ENCODE peak calls at places on chromosomes 6 and 20, in nine cellular contexts. O is brain microvascular endothelial cell, Y is RWPE2, N is left lung, Z is osteocyte, H is bronchial epithelial cell, E is HFFc6, K is GM12865, F is astrocyte. W is an unnamed sample.

GRCh38 chr6:52519618-52520017 is 57.2 kb downstream of the TRAM2 start:
- DNase-seq in Y (no peak), K (no peak), O (no peak), E (no peak), H (peak), F (no peak), Z (no peak), N (no peak), W (no peak)

GRCh38 chr20:32505723-32506473 is 79.2 kb downstream of the NOL4L start:
- DNase-seq in F (no peak), E (no peak), Y (peak), H (no peak), Z (no peak), O (no peak), K (no peak), N (peak), W (no peak)

GRCh38 chr6:169024047-169024660 is 229.5 kb downstream of the THBS2 start:
- DNase-seq in N (no peak), F (no peak), K (no peak), O (no peak), H (no peak), Z (peak), Y (no peak), E (no peak), W (no peak)

GRCh38 chr20:1429143-1429728 is 36.4 kb upstream of the FKBP1A start:
- DNase-seq in E (no peak), N (no peak), F (no peak), H (peak), Y (no peak), Z (no peak), O (no peak), K (no peak), W (no peak)

GRCh38 chr20:2698912-2699311 is 6.3 kb downstream of the EBF4 start:
- DNase-seq in N (no peak), Z (peak), H (no peak), E (no peak), O (no peak), K (no peak), Y (no peak), F (no peak), W (no peak)

GRCh38 chr6:2171728-2172127 is 73.7 kb downstream of the GMDS start:
- DNase-seq in Z (no peak), N (no peak), K (no peak), E (no peak), H (no peak), Y (no peak), O (no peak), F (no peak), W (no peak)

GRCh38 chr20:41619360-41620115 is 1.4 kb upstream of the CHD6 start:
- DNase-seq in H (no peak), N (no peak), K (no peak), Y (no peak), F (peak), Z (no peak), E (peak), O (no peak), W (no peak)

GRCh38 chr6:88238065-88238464 is 71.9 kb upstream of the CNR1 start:
- DNase-seq in H (peak), K (peak), N (no peak), Y (no peak), F (no peak), O (peak), E (no peak), Z (no peak), W (no peak)

GRCh38 chr20:1933465-1933870 is 38.3 kb downstream of the SIRPA start:
- DNase-seq in Z (no peak), K (no peak), Y (no peak), F (peak), N (peak), O (no peak), H (no peak), E (peak), W (no peak)

GRCh38 chr6:111522393-111523020 is 39.5 kb upstream of the REV3L start:
- DNase-seq in Z (no peak), Y (no peak), F (no peak), O (no peak), E (no peak), N (no peak), K (peak), H (no peak), W (no peak)

GRCh38 chr6:20197251-20197650 is 15.0 kb downstream of the MBOAT1 start:
- DNase-seq in Y (no peak), H (no peak), K (no peak), N (no peak), E (no peak), F (peak), Z (no peak), O (no peak), W (no peak)

GRCh38 chr6:43781941-43782704 is 12.1 kb downstream of the VEGFA start:
- DNase-seq in N (no peak), O (no peak), F (no peak), K (no peak), Z (no peak), E (no peak), H (no peak), Y (no peak), W (no peak)

GRCh38 chr20:577167-577791 is 32.8 kb downstream of the TCF15 start:
- DNase-seq in N (no peak), Y (no peak), H (peak), Z (no peak), F (no peak), O (no peak), K (peak), E (no peak), W (no peak)

GRCh38 chr6:4712291-4712690 is 63.9 kb upstream of the CDYL start:
- DNase-seq in O (no peak), E (no peak), Y (no peak), F (no peak), N (no peak), Z (no peak), H (no peak), K (no peak), W (no peak)

GRCh38 chr6:118709859-118710350 is 58.5 kb upstream of the CEP85L start:
- DNase-seq in O (peak), K (peak), N (no peak), F (peak), Y (no peak), Z (no peak), H (peak), E (peak), W (no peak)

GRCh38 chr6:166605752-166606151 is 19.3 kb upstream of the RAMACL start:
- DNase-seq in O (no peak), Y (no peak), K (no peak), H (no peak), N (no peak), E (no peak), Z (peak), F (no peak), W (no peak)

GRCh38 chr6:80234411-80234810 is 127.9 kb downstream of the BCKDHB start:
- DNase-seq in O (no peak), K (no peak), F (no peak), N (no peak), Z (no peak), E (no peak), H (no peak), Y (no peak), W (no peak)

GRCh38 chr6:151385177-151385576 is 6.2 kb downstream of the ZBTB2 start:
- DNase-seq in N (no peak), K (peak), H (no peak), F (no peak), O (no peak), Y (no peak), Z (no peak), E (no peak), W (no peak)

GRCh38 chr6:134744301-134744700 is 205.6 kb downstream of the ALDH8A1 start:
- DNase-seq in Y (no peak), Z (no peak), E (no peak), K (no peak), O (no peak), F (peak), H (no peak), N (no peak), W (no peak)

GRCh38 chr6:134739299-134740090 is 210.4 kb downstream of the ALDH8A1 start:
- DNase-seq in Z (no peak), K (no peak), E (no peak), Y (no peak), N (no peak), H (peak), F (peak), O (no peak), W (no peak)

GRCh38 chr6:134738486-134738885 is 211.4 kb downstream of the ALDH8A1 start:
- DNase-seq in F (no peak), O (no peak), N (no peak), K (no peak), Y (no peak), Z (no peak), E (no peak), H (no peak), W (no peak)

GRCh38 chr6:134740473-134741192 is 209.3 kb downstream of the ALDH8A1 start:
- DNase-seq in F (peak), E (peak), Z (no peak), Y (no peak), O (peak), K (no peak), H (peak), N (no peak), W (no peak)

DNA sequence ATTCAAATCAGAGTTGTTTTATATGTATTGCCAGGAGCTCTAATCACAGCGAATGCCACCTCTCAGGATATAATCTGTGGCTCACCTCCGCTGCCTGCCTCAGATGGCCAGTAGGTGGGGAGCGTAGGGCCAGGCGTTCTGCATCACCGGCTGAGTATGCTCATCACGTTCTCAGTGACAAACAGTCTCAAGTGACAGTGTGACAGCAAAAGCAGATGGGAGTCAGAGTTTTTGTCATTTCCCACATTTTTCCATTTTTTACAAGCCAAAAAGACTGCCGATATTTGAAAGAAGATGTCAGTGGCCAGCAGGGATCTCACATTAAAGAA is 208.7 kb downstream of the ALDH8A1 start:
- DNase-seq in F (no peak), Z (no peak), H (no peak), N (no peak), Y (no peak), K (peak), E (no peak), O (no peak), W (no peak)
- TF ChIP-seq CTCF in F (peak), Z (no peak), H (no peak), N (no peak), Y (no peak), K (peak), E (peak), O (peak), W (peak)

GRCh38 chr20:63502671-63503172 is 3.8 kb upstream of the EEF1A2 start:
- DNase-seq in Z (no peak), E (no peak), Y (peak), N (no peak), O (no peak), F (no peak), K (no peak), H (no peak), W (peak)

GRCh38 chr20:63505723-63506122 is 6.8 kb upstream of the EEF1A2 start:
- DNase-seq in H (no peak), Z (no peak), E (no peak), F (no peak), K (no peak), Y (peak), N (no peak), O (no peak), W (no peak)

GRCh38 chr20:63503524-63503923 is 4.6 kb upstream of the EEF1A2 start:
- DNase-seq in Z (no peak), Y (no peak), F (no peak), H (no peak), K (no peak), O (no peak), N (no peak), E (no peak), W (no peak)

GRCh38 chr20:63505281-63505680 is 6.4 kb upstream of the EEF1A2 start:
- DNase-seq in Z (no peak), E (no peak), O (no peak), Y (no peak), H (no peak), K (no peak), N (no peak), F (no peak), W (no peak)

GRCh38 chr20:63504642-63505041 is 5.8 kb upstream of the EEF1A2 start:
- DNase-seq in E (no peak), Z (no peak), N (no peak), K (no peak), Y (no peak), H (no peak), F (no peak), O (no peak), W (no peak)
- TF ChIP-seq CTCF in E (no peak), Z (no peak), N (no peak), K (no peak), Y (no peak), H (no peak), F (no peak), O (no peak), W (no peak)

GRCh38 chr6:13846841-13847240 is 32.5 kb upstream of the MCUR1 start:
- DNase-seq in F (no peak), O (no peak), K (no peak), N (no peak), H (no peak), E (no peak), Y (no peak), Z (peak), W (no peak)
- TF ChIP-seq CTCF in F (no peak), O (peak), K (no peak), N (no peak), H (no peak), E (no peak), Y (no peak), Z (peak), W (no peak)

GRCh38 chr6:141267420-141267819 is 865.3 kb upstream of the GJE1 start:
- DNase-seq in N (no peak), Y (no peak), Z (peak), O (no peak), K (no peak), E (no peak), F (no peak), H (no peak), W (no peak)
- TF ChIP-seq CTCF in N (no peak), Y (no peak), Z (no peak), O (no peak), K (no peak), E (no peak), F (no peak), H (no peak), W (no peak)

GRCh38 chr20:23301436-23302050 is 49.0 kb upstream of the NXT1 start:
- DNase-seq in K (no peak), H (no peak), F (no peak), Z (no peak), N (no peak), O (no peak), E (no peak), Y (peak), W (no peak)
- TF ChIP-seq CTCF in K (no peak), H (no peak), F (no peak), Z (no peak), N (no peak), O (no peak), E (no peak), Y (no peak), W (no peak)

DNA sequence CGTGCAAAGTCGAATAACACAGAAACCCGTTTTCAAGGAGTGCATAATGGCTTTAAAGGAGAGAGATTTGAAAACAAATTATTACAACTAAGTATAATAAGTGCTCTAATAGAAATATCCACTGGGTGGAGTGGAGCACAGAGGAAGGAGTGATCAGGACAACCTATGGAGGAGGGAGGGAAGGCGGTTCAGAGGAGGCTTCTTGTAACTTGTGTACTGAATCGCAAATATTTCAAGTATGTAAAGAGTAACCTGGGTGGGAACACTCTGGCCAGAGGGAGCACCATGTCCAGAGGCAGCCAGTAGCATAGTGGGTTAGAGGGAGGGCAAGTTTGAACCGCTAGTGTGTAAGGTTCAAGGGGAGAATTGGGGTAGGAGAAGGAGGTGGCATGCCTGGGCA is 21.6 kb upstream of the TNFAIP3 start:
- DNase-seq in F (no peak), O (no peak), H (peak), K (no peak), Z (no peak), E (peak), N (no peak), Y (no peak), W (no peak)
- TF ChIP-seq CTCF in F (no peak), O (peak), H (peak), K (no peak), Z (peak), E (peak), N (no peak), Y (peak), W (peak)

GRCh38 chr6:158131926-158132325 is 36.1 kb downstream of the SERAC1 start:
- DNase-seq in N (no peak), O (peak), K (peak), Y (no peak), F (no peak), Z (no peak), E (peak), H (peak), W (no peak)
- TF ChIP-seq CTCF in N (no peak), O (peak), K (peak), Y (peak), F (peak), Z (peak), E (peak), H (peak), W (no peak)

W was measured in lower lobe of right lung.